ENCODE peak calls at places on chromosome 15, in five cellular contexts. One of them, this sample, is unnamed. For H3K9me3, the result is how much of the 10 kb centered on the place peaks cover.

GRCh38 chr15:81302605-81303204 is 21.2 kb downstream of the STARD5 start:
- DNase-seq in CD8-positive, alpha-beta T cell: no peak
- DNase-seq in pancreas: no peak
- DNase-seq in lower lobe of right lung: no peak
- DNase-seq in psoas muscle: no peak
- DNase-seq in this sample: no peak

GRCh38 chr15:70339551-70340517 is 242.1 kb upstream of the TLE3 start:
- DNase-seq in pancreas: no peak
- DNase-seq in lower lobe of right lung: peak
- DNase-seq in CD8-positive, alpha-beta T cell: no peak
- DNase-seq in psoas muscle: peak
- DNase-seq in this sample: no peak

GRCh38 chr15:31262901-31263671 is 63.5 kb upstream of the KLF13 start:
- DNase-seq in psoas muscle: no peak
- DNase-seq in pancreas: no peak
- DNase-seq in CD8-positive, alpha-beta T cell: peak
- DNase-seq in lower lobe of right lung: peak
- DNase-seq in this sample: no peak

GRCh38 chr15:45378913-45379262 is 544 bp upstream of the GATM start:
- DNase-seq in CD8-positive, alpha-beta T cell: no peak
- DNase-seq in psoas muscle: peak
- DNase-seq in lower lobe of right lung: no peak
- DNase-seq in pancreas: no peak
- DNase-seq in this sample: no peak

GRCh38 chr15:63264685-63265302 is 12.6 kb upstream of the APH1B start:
- DNase-seq in psoas muscle: no peak
- DNase-seq in pancreas: no peak
- DNase-seq in lower lobe of right lung: no peak
- DNase-seq in CD8-positive, alpha-beta T cell: no peak
- DNase-seq in this sample: no peak

GRCh38 chr15:64143276-64143675 is 8.3 kb upstream of the SNX22 start:
- DNase-seq in pancreas: no peak
- DNase-seq in CD8-positive, alpha-beta T cell: no peak
- DNase-seq in lower lobe of right lung: no peak
- DNase-seq in psoas muscle: no peak
- DNase-seq in this sample: no peak

GRCh38 chr15:69532856-69533255 is 80.2 kb downstream of the RPLP1 start:
- DNase-seq in lower lobe of right lung: no peak
- DNase-seq in pancreas: no peak
- DNase-seq in CD8-positive, alpha-beta T cell: no peak
- DNase-seq in psoas muscle: no peak
- DNase-seq in this sample: no peak

GRCh38 chr15:43215961-43216360 is 4.9 kb downstream of the EPB42 start:
- DNase-seq in pancreas: no peak
- DNase-seq in psoas muscle: no peak
- DNase-seq in CD8-positive, alpha-beta T cell: no peak
- DNase-seq in lower lobe of right lung: no peak
- DNase-seq in this sample: no peak

GRCh38 chr15:88127477-88127799 is 129.1 kb downstream of the NTRK3 start:
- DNase-seq in lower lobe of right lung: no peak
- DNase-seq in pancreas: no peak
- DNase-seq in psoas muscle: no peak
- DNase-seq in CD8-positive, alpha-beta T cell: no peak
- DNase-seq in this sample: no peak

GRCh38 chr15:74542192-74543042 is 1.4 kb downstream of the ARID3B start:
- DNase-seq in psoas muscle: no peak
- DNase-seq in pancreas: no peak
- DNase-seq in CD8-positive, alpha-beta T cell: no peak
- DNase-seq in lower lobe of right lung: no peak
- DNase-seq in this sample: no peak

GRCh38 chr15:36614016-36614415 is 34.6 kb downstream of the CDIN1 start:
- DNase-seq in pancreas: no peak
- DNase-seq in lower lobe of right lung: no peak
- DNase-seq in CD8-positive, alpha-beta T cell: no peak
- DNase-seq in psoas muscle: no peak
- DNase-seq in this sample: no peak

GRCh38 chr15:93997071-93997658 is 234.2 kb upstream of the MCTP2 start:
- DNase-seq in psoas muscle: no peak
- DNase-seq in pancreas: no peak
- DNase-seq in CD8-positive, alpha-beta T cell: no peak
- DNase-seq in lower lobe of right lung: no peak
- DNase-seq in this sample: no peak

GRCh38 chr15:60379466-60380274 is 18.1 kb downstream of the ANXA2 start:
- DNase-seq in pancreas: no peak
- DNase-seq in psoas muscle: no peak
- DNase-seq in CD8-positive, alpha-beta T cell: no peak
- DNase-seq in lower lobe of right lung: no peak
- DNase-seq in this sample: no peak

GRCh38 chr15:74345051-74345450 is 22.4 kb downstream of the CYP11A1 start:
- DNase-seq in pancreas: no peak
- DNase-seq in psoas muscle: no peak
- DNase-seq in lower lobe of right lung: peak
- DNase-seq in CD8-positive, alpha-beta T cell: no peak
- DNase-seq in this sample: no peak

GRCh38 chr15:98120561-98120960 is 160.1 kb downstream of the ARRDC4 start:
- DNase-seq in lower lobe of right lung: no peak
- DNase-seq in CD8-positive, alpha-beta T cell: no peak
- DNase-seq in psoas muscle: no peak
- DNase-seq in pancreas: no peak
- DNase-seq in this sample: no peak

GRCh38 chr15:55434989-55435825 is 26.9 kb downstream of the PIERCE2 start:
- DNase-seq in pancreas: no peak
- DNase-seq in CD8-positive, alpha-beta T cell: no peak
- DNase-seq in psoas muscle: no peak
- DNase-seq in lower lobe of right lung: no peak
- DNase-seq in this sample: no peak

DNA sequence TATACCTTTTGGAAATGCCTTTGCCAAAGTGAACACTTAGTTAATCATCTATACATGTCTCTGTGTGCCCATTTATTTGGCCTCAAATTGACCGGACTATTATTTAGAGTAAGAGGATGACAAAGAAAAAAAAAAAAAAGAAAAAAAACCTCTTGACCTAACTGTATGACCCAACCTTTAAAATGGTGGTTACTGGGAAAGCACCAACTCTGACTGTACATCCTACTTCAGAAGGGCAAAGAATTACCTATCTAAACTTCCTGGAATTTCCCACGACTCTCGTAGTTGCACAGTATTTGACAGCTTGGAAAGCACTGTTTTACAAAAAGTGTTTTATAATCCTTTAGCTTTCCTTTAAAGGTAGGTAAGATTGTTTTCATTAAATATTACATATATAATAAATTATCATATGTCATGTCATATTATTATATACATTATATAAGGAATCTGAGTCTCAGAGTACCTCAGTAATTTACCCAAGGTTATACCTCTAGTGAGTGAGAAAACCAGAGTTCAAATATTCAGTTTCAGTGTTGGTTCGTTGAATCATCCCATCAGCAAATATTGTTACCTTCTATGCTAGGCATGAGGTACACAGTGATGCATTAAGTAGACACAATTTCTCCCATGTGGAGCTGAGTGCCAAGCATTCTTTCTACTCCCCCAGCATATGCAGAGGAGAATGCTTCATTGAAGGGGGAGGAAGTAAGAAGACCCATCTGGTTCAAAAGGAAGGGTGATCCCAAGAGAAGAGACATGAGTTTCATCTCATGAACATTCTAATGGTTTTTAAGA is 5.0 kb downstream of the BCL2A1 start:
- DNase-seq in pancreas: no peak
- DNase-seq in psoas muscle: no peak
- DNase-seq in CD8-positive, alpha-beta T cell: no peak
- DNase-seq in lower lobe of right lung: no peak
- DNase-seq in this sample: no peak
- H3K4me3 ChIP-seq in pancreas: no peak
- H3K4me3 ChIP-seq in psoas muscle: no peak
- H3K4me3 ChIP-seq in CD8-positive, alpha-beta T cell: no peak
- H3K4me3 ChIP-seq in lower lobe of right lung: no peak
- H3K4me3 ChIP-seq in this sample: no peak

GRCh38 chr15:95698971-95699370 is 631.5 kb upstream of the NR2F2 start:
- DNase-seq in pancreas: no peak
- DNase-seq in psoas muscle: no peak
- DNase-seq in CD8-positive, alpha-beta T cell: no peak
- DNase-seq in lower lobe of right lung: no peak
- DNase-seq in this sample: no peak
- H3K9me3 ChIP-seq in pancreas: under half
- H3K9me3 ChIP-seq in psoas muscle: under half
- H3K9me3 ChIP-seq in CD8-positive, alpha-beta T cell: under half
- H3K9me3 ChIP-seq in lower lobe of right lung: under half
- H3K9me3 ChIP-seq in this sample: under half

DNA sequence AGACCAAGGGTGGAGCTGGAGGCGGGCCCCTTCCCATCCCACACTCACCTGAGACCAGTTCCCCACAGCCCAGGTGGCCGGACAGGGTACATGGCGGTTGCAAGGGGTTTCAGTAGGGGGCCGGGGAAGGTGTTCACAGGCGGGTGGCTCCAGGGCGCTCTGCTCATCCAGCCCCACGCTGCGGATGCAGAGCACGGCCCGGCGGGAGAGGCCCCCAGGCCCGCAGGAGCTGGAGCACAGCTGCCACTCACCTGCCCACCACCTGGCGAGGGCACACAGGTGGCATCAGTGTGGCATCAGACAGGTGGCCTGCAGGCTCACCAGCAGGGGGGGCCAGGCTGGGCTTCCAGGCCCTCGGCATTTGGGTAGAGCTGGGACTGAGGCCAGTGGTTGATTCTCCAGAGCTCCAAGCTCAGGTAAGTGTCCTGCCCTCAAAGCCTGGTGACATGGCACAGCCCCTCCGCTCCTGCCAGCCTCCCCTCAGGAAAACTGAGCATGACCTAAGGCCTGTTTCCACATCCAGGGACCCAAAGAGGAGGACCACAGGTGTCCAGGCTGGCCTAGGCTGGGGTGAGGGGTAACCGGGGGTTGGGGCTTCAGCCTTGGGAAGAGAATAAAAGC is 43.8 kb downstream of the ADAMTS7 start:
- DNase-seq in pancreas: peak
- DNase-seq in lower lobe of right lung: peak
- DNase-seq in CD8-positive, alpha-beta T cell: no peak
- DNase-seq in psoas muscle: peak
- DNase-seq in this sample: no peak
- H3K4me3 ChIP-seq in pancreas: no peak
- H3K4me3 ChIP-seq in lower lobe of right lung: no peak
- H3K4me3 ChIP-seq in CD8-positive, alpha-beta T cell: no peak
- H3K4me3 ChIP-seq in psoas muscle: no peak
- H3K4me3 ChIP-seq in this sample: no peak

GRCh38 chr15:91862891-91863520 is 9.5 kb downstream of the SLCO3A1 start:
- DNase-seq in psoas muscle: no peak
- DNase-seq in CD8-positive, alpha-beta T cell: no peak
- DNase-seq in lower lobe of right lung: no peak
- DNase-seq in pancreas: no peak
- DNase-seq in this sample: no peak
- H3K9me3 ChIP-seq in psoas muscle: under half
- H3K9me3 ChIP-seq in CD8-positive, alpha-beta T cell: under half
- H3K9me3 ChIP-seq in lower lobe of right lung: under half
- H3K9me3 ChIP-seq in pancreas: under half
- H3K9me3 ChIP-seq in this sample: under half

GRCh38 chr15:40796041-40796440 is 10.8 kb upstream of the ZFYVE19 start:
- DNase-seq in pancreas: no peak
- DNase-seq in lower lobe of right lung: no peak
- DNase-seq in CD8-positive, alpha-beta T cell: no peak
- DNase-seq in psoas muscle: no peak
- DNase-seq in this sample: no peak
- H3K4me3 ChIP-seq in pancreas: no peak
- H3K4me3 ChIP-seq in lower lobe of right lung: no peak
- H3K4me3 ChIP-seq in CD8-positive, alpha-beta T cell: no peak
- H3K4me3 ChIP-seq in psoas muscle: no peak
- H3K4me3 ChIP-seq in this sample: no peak

DNA sequence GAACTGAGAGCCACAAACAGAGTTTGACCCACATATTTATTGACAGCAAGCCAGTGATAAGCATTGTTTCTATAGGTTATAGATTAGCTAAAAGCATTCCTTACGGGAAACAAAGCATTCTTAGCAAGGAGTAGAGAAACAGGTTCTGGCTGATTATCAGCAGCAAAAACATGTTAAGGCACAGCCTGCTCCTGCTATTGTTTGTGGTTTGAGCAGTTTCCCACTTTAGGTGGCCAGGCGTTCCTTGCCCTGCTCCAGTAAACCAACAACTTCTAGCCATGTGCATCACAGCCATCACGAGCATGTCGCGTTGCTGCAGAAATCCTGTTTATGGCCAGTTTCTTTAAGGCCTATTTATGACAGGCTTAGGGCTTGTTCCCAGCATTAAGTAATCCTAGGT is 44.7 kb upstream of the C2CD4B start:
- DNase-seq in pancreas: no peak
- DNase-seq in CD8-positive, alpha-beta T cell: no peak
- DNase-seq in psoas muscle: no peak
- DNase-seq in lower lobe of right lung: no peak
- DNase-seq in this sample: no peak
- H3K9me3 ChIP-seq in pancreas: under half
- H3K9me3 ChIP-seq in CD8-positive, alpha-beta T cell: under half
- H3K9me3 ChIP-seq in psoas muscle: under half
- H3K9me3 ChIP-seq in lower lobe of right lung: under half
- H3K9me3 ChIP-seq in this sample: under half

GRCh38 chr15:99721896-99722295 is 11.3 kb downstream of the LYSMD4 start:
- DNase-seq in CD8-positive, alpha-beta T cell: no peak
- DNase-seq in lower lobe of right lung: no peak
- DNase-seq in psoas muscle: no peak
- DNase-seq in pancreas: no peak
- DNase-seq in this sample: no peak

GRCh38 chr15:99721104-99721778 is 12.0 kb downstream of the LYSMD4 start:
- DNase-seq in pancreas: no peak
- DNase-seq in CD8-positive, alpha-beta T cell: no peak
- DNase-seq in lower lobe of right lung: no peak
- DNase-seq in psoas muscle: no peak
- DNase-seq in this sample: no peak

GRCh38 chr15:99719096-99719541 is 14.1 kb downstream of the LYSMD4 start:
- DNase-seq in psoas muscle: no peak
- DNase-seq in pancreas: no peak
- DNase-seq in lower lobe of right lung: no peak
- DNase-seq in CD8-positive, alpha-beta T cell: no peak
- DNase-seq in this sample: no peak

GRCh38 chr15:99722406-99722805 is 10.8 kb downstream of the LYSMD4 start:
- DNase-seq in lower lobe of right lung: no peak
- DNase-seq in CD8-positive, alpha-beta T cell: no peak
- DNase-seq in pancreas: no peak
- DNase-seq in psoas muscle: no peak
- DNase-seq in this sample: no peak

DNA sequence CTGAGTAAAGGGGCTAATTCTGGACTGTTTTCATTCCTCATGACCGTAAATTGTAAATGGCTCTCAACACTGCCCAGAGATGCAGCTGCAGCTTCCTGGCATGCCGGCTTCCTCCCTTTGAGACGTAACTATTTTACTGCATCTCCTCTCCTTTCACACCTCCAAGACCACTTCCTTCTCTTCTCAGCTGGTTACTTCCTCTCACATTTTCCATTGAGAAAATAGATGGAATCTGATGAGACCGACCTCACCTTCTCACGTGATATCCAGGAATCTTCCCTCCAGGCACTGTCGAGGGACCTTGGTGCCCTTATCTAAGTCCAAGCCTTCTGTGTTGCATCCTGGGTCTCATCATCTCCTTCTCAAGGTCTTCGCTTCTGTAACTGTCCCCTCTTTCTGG is 12.7 kb downstream of the LYSMD4 start:
- DNase-seq in psoas muscle: no peak
- DNase-seq in pancreas: no peak
- DNase-seq in lower lobe of right lung: no peak
- DNase-seq in CD8-positive, alpha-beta T cell: no peak
- DNase-seq in this sample: no peak
- H3K4me3 ChIP-seq in psoas muscle: no peak
- H3K4me3 ChIP-seq in pancreas: no peak
- H3K4me3 ChIP-seq in lower lobe of right lung: no peak
- H3K4me3 ChIP-seq in CD8-positive, alpha-beta T cell: no peak
- H3K4me3 ChIP-seq in this sample: no peak

GRCh38 chr15:25070357-25070963 is 115.7 kb downstream of the SNRPN start:
- DNase-seq in CD8-positive, alpha-beta T cell: no peak
- DNase-seq in psoas muscle: no peak
- DNase-seq in pancreas: no peak
- DNase-seq in lower lobe of right lung: no peak
- DNase-seq in this sample: no peak
- H3K9me3 ChIP-seq in CD8-positive, alpha-beta T cell: half or more
- H3K9me3 ChIP-seq in psoas muscle: half or more
- H3K9me3 ChIP-seq in pancreas: under half
- H3K9me3 ChIP-seq in lower lobe of right lung: half or more
- H3K9me3 ChIP-seq in this sample: half or more